ENCODE peak calls at places on chromosomes 1 and 21, in six cellular contexts. E is tibial artery; Q is left ventricle myocardium superior; A is Kasumi-1; U is activated gamma-delta T cell treated with anti-CD3 and anti-CD28 coated beads, Interleukin-2, amount 50 U/mL, for 16 hours; H is T-cell. Z is an unnamed sample.

GRCh38 chr1:8951246-8951645 is 5.6 kb downstream of the CA6 start:
- DNase-seq in H (no peak), A (no peak), U (no peak), Q (no peak), E (no peak), Z (no peak)

GRCh38 chr21:42112223-42112622 is 41.1 kb downstream of the UMODL1 start:
- DNase-seq in E (no peak), H (no peak), U (no peak), Q (no peak), A (no peak), Z (no peak)

GRCh38 chr1:223341111-223341510 is 22.9 kb downstream of the SUSD4 start:
- DNase-seq in Q (peak), H (no peak), A (no peak), U (no peak), E (no peak), Z (peak)

GRCh38 chr1:998051-998821 is 1.7 kb downstream of the HES4 start:
- DNase-seq in Q (peak), E (no peak), U (no peak), H (no peak), A (no peak), Z (no peak)

GRCh38 chr1:192610114-192610958 is 25.6 kb upstream of the RGS13 start:
- DNase-seq in E (no peak), A (peak), U (no peak), Q (no peak), H (no peak), Z (no peak)

GRCh38 chr1:119184972-119185371 is 44.5 kb upstream of the WARS2 start:
- DNase-seq in H (no peak), A (peak), Q (no peak), U (no peak), E (no peak), Z (no peak)

GRCh38 chr21:17003221-17003620 is 509.6 kb upstream of the CXADR start:
- DNase-seq in H (no peak), Q (no peak), A (no peak), U (no peak), E (no peak), Z (no peak)

GRCh38 chr1:93042134-93042821 is 36.8 kb upstream of the MTF2 start:
- DNase-seq in Q (no peak), A (no peak), H (peak), E (no peak), U (peak), Z (no peak)

GRCh38 chr1:58785424-58786058 is 1.7 kb upstream of the JUN start:
- DNase-seq in A (no peak), Q (peak), U (peak), H (peak), E (peak), Z (peak)

GRCh38 chr1:182301467-182302198 is 90.0 kb downstream of the GLUL start:
- DNase-seq in A (peak), H (no peak), Q (peak), E (no peak), U (no peak), Z (peak)

GRCh38 chr1:110555807-110556470 is 37.0 kb upstream of the KCNA10 start:
- DNase-seq in Q (peak), E (peak), U (no peak), H (no peak), A (no peak), Z (peak)

GRCh38 chr1:17119076-17119743 is at the start of gene PADI2:
- DNase-seq in U (no peak), A (peak), E (peak), Q (peak), H (peak), Z (peak)

GRCh38 chr1:7404046-7404742 is 366.9 kb upstream of the VAMP3 start:
- DNase-seq in E (no peak), Q (no peak), A (no peak), H (no peak), U (no peak), Z (peak)

Z was measured in testis.